ENCODE peak calls at places on chromosome 15, in eight cellular contexts. P is NCI-H2171, L is amygdala, T is right atrium auricular region, K is AG10803, C is kidney glomerular epithelial cell, V is fibroblast of mammary gland, S is NCI-H345. N is an unnamed sample.
A peak's percentile ranks its signal among the peaks of the same experiment; 100 is the strongest.

GRCh38 chr15:67067161-67067853 is 1.9 kb downstream of the SMAD3 start:
- DNase-seq in P (peak; percentile 27), L (no peak), T (no peak), K (peak; percentile 48), C (no peak), V (peak; percentile 67), S (no peak), N (no peak)

GRCh38 chr15:80367094-80367493 is 37.1 kb upstream of the ARNT2 start:
- DNase-seq in P (peak; percentile 4), L (no peak), T (no peak), K (no peak), C (no peak), V (peak; percentile 35), S (no peak), N (no peak)

GRCh38 chr15:59119625-59120024 is 14.7 kb downstream of the CCNB2 start:
- DNase-seq in P (no peak), L (no peak), T (no peak), K (no peak), C (no peak), V (no peak), S (no peak), N (no peak)

GRCh38 chr15:100601628-100602063 is 338 bp downstream of the LINS1 start:
- DNase-seq in P (peak; percentile 56), L (no peak), T (no peak), K (no peak), C (no peak), V (no peak), S (no peak), N (peak; percentile 5)

GRCh38 chr15:65732698-65733097 is 59.4 kb downstream of the DENND4A start:
- DNase-seq in P (no peak), L (no peak), T (no peak), K (no peak), C (no peak), V (peak; percentile 15), S (no peak), N (no peak)

GRCh38 chr15:59453474-59454215 is 15.7 kb downstream of the FAM81A start:
- DNase-seq in P (no peak), L (no peak), T (no peak), K (no peak), C (no peak), V (no peak), S (no peak), N (no peak)

GRCh38 chr15:62752687-62753517 is 289.6 kb upstream of the TPM1 start:
- DNase-seq in P (no peak), L (no peak), T (no peak), K (peak; percentile 46), C (peak; percentile 76), V (peak; percentile 25), S (no peak), N (peak; percentile 92)

GRCh38 chr15:69462030-69462492 is 9.4 kb downstream of the RPLP1 start:
- DNase-seq in P (no peak), L (no peak), T (no peak), K (no peak), C (no peak), V (no peak), S (peak; percentile 31), N (no peak)

GRCh38 chr15:99104788-99105515 is at the start of gene SYNM:
- DNase-seq in P (peak; percentile 58), L (peak; percentile 51), T (peak; percentile 77), K (peak; percentile 68), C (peak; percentile 74), V (peak; percentile 68), S (peak; percentile 78), N (peak; percentile 68)

GRCh38 chr15:40441736-40442531 is 1.2 kb downstream of the BAHD1 start:
- DNase-seq in P (peak; percentile 1), L (no peak), T (no peak), K (no peak), C (no peak), V (no peak), S (no peak), N (no peak)

GRCh38 chr15:68442041-68442440 is 10.1 kb upstream of the ITGA11 start:
- DNase-seq in P (no peak), L (no peak), T (peak; percentile 58), K (peak; percentile 54), C (no peak), V (no peak), S (no peak), N (no peak)

GRCh38 chr15:88652456-88653199 is 13.8 kb downstream of the ISG20 start:
- DNase-seq in P (no peak), L (no peak), T (no peak), K (no peak), C (no peak), V (no peak), S (peak; percentile 63), N (no peak)

GRCh38 chr15:29670945-29671307 is 151.3 kb downstream of the TJP1 start:
- DNase-seq in P (no peak), L (no peak), T (no peak), K (peak; percentile 73), C (peak; percentile 96), V (peak; percentile 87), S (no peak), N (peak; percentile 96)

GRCh38 chr15:58182460-58183163 is 44.4 kb downstream of the AQP9 start:
- DNase-seq in P (peak; percentile 28), L (no peak), T (no peak), K (peak; percentile 40), C (no peak), V (peak; percentile 69), S (peak; percentile 46), N (peak; percentile 23)

GRCh38 chr15:69903476-69904295 is 194.0 kb downstream of the TLE3 start:
- DNase-seq in P (no peak), L (no peak), T (no peak), K (peak; percentile 60), C (peak; percentile 21), V (peak; percentile 8), S (no peak), N (no peak)

GRCh38 chr15:96230557-96231181 is 99.8 kb upstream of the NR2F2 start:
- DNase-seq in P (no peak), L (no peak), T (no peak), K (peak; percentile 11), C (peak; percentile 45), V (peak; percentile 65), S (peak; percentile 11), N (no peak)

GRCh38 chr15:58632789-58633188 is 116.7 kb downstream of the ADAM10 start:
- DNase-seq in P (no peak), L (no peak), T (no peak), K (no peak), C (no peak), V (peak; percentile 35), S (no peak), N (no peak)

GRCh38 chr15:31327674-31328424 is 1.2 kb downstream of the KLF13 start:
- DNase-seq in P (peak; percentile 70), L (no peak), T (no peak), K (peak; percentile 35), C (no peak), V (peak; percentile 28), S (peak; percentile 81), N (no peak)

GRCh38 chr15:87669846-87670245 is 586.7 kb downstream of the NTRK3 start:
- DNase-seq in P (peak; percentile 6), L (no peak), T (no peak), K (peak; percentile 34), C (no peak), V (no peak), S (no peak), N (no peak)

GRCh38 chr15:64461577-64462162 is 1.3 kb downstream of the ZNF609 start:
- DNase-seq in P (no peak), L (no peak), T (no peak), K (peak; percentile 21), C (no peak), V (no peak), S (peak; percentile 31), N (no peak)